ENCODE peak calls at places on chromosomes 5 and 9, in ten cellular contexts. One of them, this sample, is unnamed.
A peak's percentile ranks its signal among the peaks of the same experiment; 100 is the strongest.

GRCh38 chr9:77455312-77455927 is 192.7 kb downstream of the GNA14 start:
- DNase-seq in iPS DF 19.7: no peak
- DNase-seq in astrocyte of the cerebellum: no peak
- DNase-seq in sigmoid colon: no peak
- DNase-seq in cerebellar cortex: peak; percentile 13
- DNase-seq in nephron progenitor cell: no peak
- DNase-seq in stimulated activated CD8-positive, alpha-beta memory T cell treated with anti-CD3 and anti-CD28 coated beads, Interleukin-15, amount 100 ng/mL, for 1 hour: peak; percentile 10
- DNase-seq in SK-N-SH: no peak
- DNase-seq in hepatic stellate cell: no peak
- DNase-seq in memory B cell: no peak
- DNase-seq in this sample: no peak

GRCh38 chr5:131460867-131461572 is 174.0 kb downstream of the RAPGEF6 start:
- DNase-seq in iPS DF 19.7: no peak
- DNase-seq in astrocyte of the cerebellum: no peak
- DNase-seq in sigmoid colon: no peak
- DNase-seq in cerebellar cortex: peak; percentile 31
- DNase-seq in nephron progenitor cell: no peak
- DNase-seq in stimulated activated CD8-positive, alpha-beta memory T cell treated with anti-CD3 and anti-CD28 coated beads, Interleukin-15, amount 100 ng/mL, for 1 hour: no peak
- DNase-seq in SK-N-SH: peak; percentile 15
- DNase-seq in hepatic stellate cell: no peak
- DNase-seq in memory B cell: no peak
- DNase-seq in this sample: no peak

GRCh38 chr5:164048527-164048926 is 543.1 kb downstream of the MAT2B start:
- DNase-seq in iPS DF 19.7: no peak
- DNase-seq in astrocyte of the cerebellum: peak; percentile 15
- DNase-seq in sigmoid colon: no peak
- DNase-seq in cerebellar cortex: no peak
- DNase-seq in nephron progenitor cell: no peak
- DNase-seq in stimulated activated CD8-positive, alpha-beta memory T cell treated with anti-CD3 and anti-CD28 coated beads, Interleukin-15, amount 100 ng/mL, for 1 hour: no peak
- DNase-seq in SK-N-SH: peak; percentile 3
- DNase-seq in hepatic stellate cell: no peak
- DNase-seq in memory B cell: no peak
- DNase-seq in this sample: no peak

GRCh38 chr9:116715751-116716150 is 28.6 kb downstream of the TRIM32 start:
- DNase-seq in iPS DF 19.7: no peak
- DNase-seq in astrocyte of the cerebellum: no peak
- DNase-seq in sigmoid colon: no peak
- DNase-seq in cerebellar cortex: no peak
- DNase-seq in nephron progenitor cell: no peak
- DNase-seq in stimulated activated CD8-positive, alpha-beta memory T cell treated with anti-CD3 and anti-CD28 coated beads, Interleukin-15, amount 100 ng/mL, for 1 hour: no peak
- DNase-seq in SK-N-SH: no peak
- DNase-seq in hepatic stellate cell: no peak
- DNase-seq in memory B cell: no peak
- DNase-seq in this sample: no peak

GRCh38 chr5:54956922-54957321 is 28.5 kb downstream of the ESM1 start:
- DNase-seq in iPS DF 19.7: no peak
- DNase-seq in astrocyte of the cerebellum: no peak
- DNase-seq in sigmoid colon: no peak
- DNase-seq in cerebellar cortex: no peak
- DNase-seq in nephron progenitor cell: no peak
- DNase-seq in stimulated activated CD8-positive, alpha-beta memory T cell treated with anti-CD3 and anti-CD28 coated beads, Interleukin-15, amount 100 ng/mL, for 1 hour: no peak
- DNase-seq in SK-N-SH: no peak
- DNase-seq in hepatic stellate cell: no peak
- DNase-seq in memory B cell: no peak
- DNase-seq in this sample: no peak

GRCh38 chr9:19651681-19652080 is 137.2 kb downstream of the SLC24A2 start:
- DNase-seq in iPS DF 19.7: no peak
- DNase-seq in astrocyte of the cerebellum: no peak
- DNase-seq in sigmoid colon: no peak
- DNase-seq in cerebellar cortex: no peak
- DNase-seq in nephron progenitor cell: no peak
- DNase-seq in stimulated activated CD8-positive, alpha-beta memory T cell treated with anti-CD3 and anti-CD28 coated beads, Interleukin-15, amount 100 ng/mL, for 1 hour: no peak
- DNase-seq in SK-N-SH: no peak
- DNase-seq in hepatic stellate cell: no peak
- DNase-seq in memory B cell: no peak
- DNase-seq in this sample: no peak

GRCh38 chr5:1187950-1188334 is 13.5 kb upstream of the SLC6A19 start:
- DNase-seq in iPS DF 19.7: no peak
- DNase-seq in astrocyte of the cerebellum: no peak
- DNase-seq in sigmoid colon: no peak
- DNase-seq in cerebellar cortex: no peak
- DNase-seq in nephron progenitor cell: no peak
- DNase-seq in stimulated activated CD8-positive, alpha-beta memory T cell treated with anti-CD3 and anti-CD28 coated beads, Interleukin-15, amount 100 ng/mL, for 1 hour: no peak
- DNase-seq in SK-N-SH: no peak
- DNase-seq in hepatic stellate cell: no peak
- DNase-seq in memory B cell: no peak
- DNase-seq in this sample: no peak

GRCh38 chr5:68730220-68731010 is 363.4 kb upstream of the SLC30A5 start:
- DNase-seq in iPS DF 19.7: no peak
- DNase-seq in astrocyte of the cerebellum: peak; percentile 84
- DNase-seq in sigmoid colon: no peak
- DNase-seq in cerebellar cortex: peak; percentile 96
- DNase-seq in nephron progenitor cell: no peak
- DNase-seq in stimulated activated CD8-positive, alpha-beta memory T cell treated with anti-CD3 and anti-CD28 coated beads, Interleukin-15, amount 100 ng/mL, for 1 hour: no peak
- DNase-seq in SK-N-SH: peak; percentile 62
- DNase-seq in hepatic stellate cell: peak; percentile 79
- DNase-seq in memory B cell: no peak
- DNase-seq in this sample: no peak

GRCh38 chr5:74434124-74434899 is 206.2 kb downstream of the ENC1 start:
- DNase-seq in iPS DF 19.7: no peak
- DNase-seq in astrocyte of the cerebellum: no peak
- DNase-seq in sigmoid colon: no peak
- DNase-seq in cerebellar cortex: no peak
- DNase-seq in nephron progenitor cell: no peak
- DNase-seq in stimulated activated CD8-positive, alpha-beta memory T cell treated with anti-CD3 and anti-CD28 coated beads, Interleukin-15, amount 100 ng/mL, for 1 hour: no peak
- DNase-seq in SK-N-SH: peak; percentile 23
- DNase-seq in hepatic stellate cell: no peak
- DNase-seq in memory B cell: no peak
- DNase-seq in this sample: no peak

GRCh38 chr5:1417586-1418225 is 27.5 kb downstream of the SLC6A3 start:
- DNase-seq in iPS DF 19.7: no peak
- DNase-seq in astrocyte of the cerebellum: no peak
- DNase-seq in sigmoid colon: peak; percentile 43
- DNase-seq in cerebellar cortex: no peak
- DNase-seq in nephron progenitor cell: no peak
- DNase-seq in stimulated activated CD8-positive, alpha-beta memory T cell treated with anti-CD3 and anti-CD28 coated beads, Interleukin-15, amount 100 ng/mL, for 1 hour: no peak
- DNase-seq in SK-N-SH: no peak
- DNase-seq in hepatic stellate cell: no peak
- DNase-seq in memory B cell: no peak
- DNase-seq in this sample: no peak

GRCh38 chr5:114325552-114325951 is 36.3 kb upstream of the KCNN2 start:
- DNase-seq in iPS DF 19.7: no peak
- DNase-seq in astrocyte of the cerebellum: no peak
- DNase-seq in sigmoid colon: no peak
- DNase-seq in cerebellar cortex: no peak
- DNase-seq in nephron progenitor cell: no peak
- DNase-seq in stimulated activated CD8-positive, alpha-beta memory T cell treated with anti-CD3 and anti-CD28 coated beads, Interleukin-15, amount 100 ng/mL, for 1 hour: no peak
- DNase-seq in SK-N-SH: no peak
- DNase-seq in hepatic stellate cell: no peak
- DNase-seq in memory B cell: no peak
- DNase-seq in this sample: no peak

GRCh38 chr9:130991227-130992058 is 17.5 kb upstream of the LAMC3 start:
- DNase-seq in iPS DF 19.7: no peak
- DNase-seq in astrocyte of the cerebellum: no peak
- DNase-seq in sigmoid colon: no peak
- DNase-seq in cerebellar cortex: no peak
- DNase-seq in nephron progenitor cell: peak; percentile 43
- DNase-seq in stimulated activated CD8-positive, alpha-beta memory T cell treated with anti-CD3 and anti-CD28 coated beads, Interleukin-15, amount 100 ng/mL, for 1 hour: no peak
- DNase-seq in SK-N-SH: no peak
- DNase-seq in hepatic stellate cell: no peak
- DNase-seq in memory B cell: no peak
- DNase-seq in this sample: no peak

GRCh38 chr9:128920381-128921058 is at the start of gene PHYHD1:
- DNase-seq in iPS DF 19.7: no peak
- DNase-seq in astrocyte of the cerebellum: no peak
- DNase-seq in sigmoid colon: peak; percentile 84
- DNase-seq in cerebellar cortex: peak; percentile 39
- DNase-seq in nephron progenitor cell: no peak
- DNase-seq in stimulated activated CD8-positive, alpha-beta memory T cell treated with anti-CD3 and anti-CD28 coated beads, Interleukin-15, amount 100 ng/mL, for 1 hour: no peak
- DNase-seq in SK-N-SH: no peak
- DNase-seq in hepatic stellate cell: peak; percentile 47
- DNase-seq in memory B cell: no peak
- DNase-seq in this sample: no peak

GRCh38 chr5:102975040-102975439 is 144.9 kb downstream of the GIN1 start:
- DNase-seq in iPS DF 19.7: no peak
- DNase-seq in astrocyte of the cerebellum: no peak
- DNase-seq in sigmoid colon: no peak
- DNase-seq in cerebellar cortex: no peak
- DNase-seq in nephron progenitor cell: no peak
- DNase-seq in stimulated activated CD8-positive, alpha-beta memory T cell treated with anti-CD3 and anti-CD28 coated beads, Interleukin-15, amount 100 ng/mL, for 1 hour: no peak
- DNase-seq in SK-N-SH: no peak
- DNase-seq in hepatic stellate cell: no peak
- DNase-seq in memory B cell: no peak
- DNase-seq in this sample: no peak

GRCh38 chr5:159022178-159022556 is 77.5 kb downstream of the EBF1 start:
- DNase-seq in iPS DF 19.7: no peak
- DNase-seq in astrocyte of the cerebellum: no peak
- DNase-seq in sigmoid colon: peak; percentile 75
- DNase-seq in cerebellar cortex: peak; percentile 59
- DNase-seq in nephron progenitor cell: peak; percentile 69
- DNase-seq in stimulated activated CD8-positive, alpha-beta memory T cell treated with anti-CD3 and anti-CD28 coated beads, Interleukin-15, amount 100 ng/mL, for 1 hour: no peak
- DNase-seq in SK-N-SH: peak; percentile 70
- DNase-seq in hepatic stellate cell: peak; percentile 55
- DNase-seq in memory B cell: no peak
- DNase-seq in this sample: no peak

GRCh38 chr5:67983251-67983941 is 232.2 kb upstream of the PIK3R1 start:
- DNase-seq in iPS DF 19.7: no peak
- DNase-seq in astrocyte of the cerebellum: peak; percentile 75
- DNase-seq in sigmoid colon: no peak
- DNase-seq in cerebellar cortex: no peak
- DNase-seq in nephron progenitor cell: no peak
- DNase-seq in stimulated activated CD8-positive, alpha-beta memory T cell treated with anti-CD3 and anti-CD28 coated beads, Interleukin-15, amount 100 ng/mL, for 1 hour: no peak
- DNase-seq in SK-N-SH: no peak
- DNase-seq in hepatic stellate cell: no peak
- DNase-seq in memory B cell: no peak
- DNase-seq in this sample: no peak

GRCh38 chr5:93278876-93279275 is 302.1 kb downstream of the NR2F1-AS1 start:
- DNase-seq in iPS DF 19.7: no peak
- DNase-seq in astrocyte of the cerebellum: no peak
- DNase-seq in sigmoid colon: no peak
- DNase-seq in cerebellar cortex: no peak
- DNase-seq in nephron progenitor cell: no peak
- DNase-seq in stimulated activated CD8-positive, alpha-beta memory T cell treated with anti-CD3 and anti-CD28 coated beads, Interleukin-15, amount 100 ng/mL, for 1 hour: no peak
- DNase-seq in SK-N-SH: no peak
- DNase-seq in hepatic stellate cell: no peak
- DNase-seq in memory B cell: no peak
- DNase-seq in this sample: no peak

GRCh38 chr9:129334744-129335080 is 156.7 kb upstream of the IER5L start:
- DNase-seq in iPS DF 19.7: no peak
- DNase-seq in astrocyte of the cerebellum: no peak
- DNase-seq in sigmoid colon: no peak
- DNase-seq in cerebellar cortex: no peak
- DNase-seq in nephron progenitor cell: no peak
- DNase-seq in stimulated activated CD8-positive, alpha-beta memory T cell treated with anti-CD3 and anti-CD28 coated beads, Interleukin-15, amount 100 ng/mL, for 1 hour: no peak
- DNase-seq in SK-N-SH: no peak
- DNase-seq in hepatic stellate cell: no peak
- DNase-seq in memory B cell: no peak
- DNase-seq in this sample: no peak

GRCh38 chr9:34372598-34373011 is 4.1 kb downstream of the MYORG start:
- DNase-seq in iPS DF 19.7: no peak
- DNase-seq in astrocyte of the cerebellum: no peak
- DNase-seq in sigmoid colon: no peak
- DNase-seq in cerebellar cortex: no peak
- DNase-seq in nephron progenitor cell: no peak
- DNase-seq in stimulated activated CD8-positive, alpha-beta memory T cell treated with anti-CD3 and anti-CD28 coated beads, Interleukin-15, amount 100 ng/mL, for 1 hour: no peak
- DNase-seq in SK-N-SH: no peak
- DNase-seq in hepatic stellate cell: no peak
- DNase-seq in memory B cell: no peak
- DNase-seq in this sample: no peak

GRCh38 chr5:93600409-93601052 is 17.5 kb downstream of the NR2F1 start:
- DNase-seq in iPS DF 19.7: no peak
- DNase-seq in astrocyte of the cerebellum: no peak
- DNase-seq in sigmoid colon: no peak
- DNase-seq in cerebellar cortex: peak; percentile 82
- DNase-seq in nephron progenitor cell: no peak
- DNase-seq in stimulated activated CD8-positive, alpha-beta memory T cell treated with anti-CD3 and anti-CD28 coated beads, Interleukin-15, amount 100 ng/mL, for 1 hour: no peak
- DNase-seq in SK-N-SH: no peak
- DNase-seq in hepatic stellate cell: no peak
- DNase-seq in memory B cell: no peak
- DNase-seq in this sample: no peak

GRCh38 chr9:109886617-109887016 is 106.6 kb downstream of the PALM2AKAP2 start:
- DNase-seq in iPS DF 19.7: no peak
- DNase-seq in astrocyte of the cerebellum: no peak
- DNase-seq in sigmoid colon: no peak
- DNase-seq in cerebellar cortex: no peak
- DNase-seq in nephron progenitor cell: no peak
- DNase-seq in stimulated activated CD8-positive, alpha-beta memory T cell treated with anti-CD3 and anti-CD28 coated beads, Interleukin-15, amount 100 ng/mL, for 1 hour: no peak
- DNase-seq in SK-N-SH: no peak
- DNase-seq in hepatic stellate cell: no peak
- DNase-seq in memory B cell: no peak
- DNase-seq in this sample: no peak

GRCh38 chr9:130786526-130786925 is 48.5 kb upstream of the ABL1 start:
- DNase-seq in iPS DF 19.7: no peak
- DNase-seq in astrocyte of the cerebellum: no peak
- DNase-seq in sigmoid colon: no peak
- DNase-seq in cerebellar cortex: no peak
- DNase-seq in nephron progenitor cell: no peak
- DNase-seq in stimulated activated CD8-positive, alpha-beta memory T cell treated with anti-CD3 and anti-CD28 coated beads, Interleukin-15, amount 100 ng/mL, for 1 hour: no peak
- DNase-seq in SK-N-SH: no peak
- DNase-seq in hepatic stellate cell: no peak
- DNase-seq in memory B cell: no peak
- DNase-seq in this sample: no peak

GRCh38 chr9:129069128-129069824 is 11.6 kb upstream of the DOLPP1 start:
- DNase-seq in iPS DF 19.7: no peak
- DNase-seq in astrocyte of the cerebellum: no peak
- DNase-seq in sigmoid colon: peak; percentile 73
- DNase-seq in cerebellar cortex: no peak
- DNase-seq in nephron progenitor cell: no peak
- DNase-seq in stimulated activated CD8-positive, alpha-beta memory T cell treated with anti-CD3 and anti-CD28 coated beads, Interleukin-15, amount 100 ng/mL, for 1 hour: peak; percentile 34
- DNase-seq in SK-N-SH: peak; percentile 72
- DNase-seq in hepatic stellate cell: no peak
- DNase-seq in memory B cell: peak; percentile 70
- DNase-seq in this sample: peak; percentile 98

GRCh38 chr9:83509372-83509771 is 28.8 kb downstream of the FRMD3 start:
- DNase-seq in iPS DF 19.7: no peak
- DNase-seq in astrocyte of the cerebellum: peak; percentile 68
- DNase-seq in sigmoid colon: no peak
- DNase-seq in cerebellar cortex: no peak
- DNase-seq in nephron progenitor cell: no peak
- DNase-seq in stimulated activated CD8-positive, alpha-beta memory T cell treated with anti-CD3 and anti-CD28 coated beads, Interleukin-15, amount 100 ng/mL, for 1 hour: no peak
- DNase-seq in SK-N-SH: no peak
- DNase-seq in hepatic stellate cell: peak; percentile 44
- DNase-seq in memory B cell: no peak
- DNase-seq in this sample: no peak

GRCh38 chr5:75438722-75439121 is 72.7 kb downstream of the CERT1 start:
- DNase-seq in iPS DF 19.7: no peak
- DNase-seq in astrocyte of the cerebellum: no peak
- DNase-seq in sigmoid colon: no peak
- DNase-seq in cerebellar cortex: no peak
- DNase-seq in nephron progenitor cell: no peak
- DNase-seq in stimulated activated CD8-positive, alpha-beta memory T cell treated with anti-CD3 and anti-CD28 coated beads, Interleukin-15, amount 100 ng/mL, for 1 hour: no peak
- DNase-seq in SK-N-SH: no peak
- DNase-seq in hepatic stellate cell: no peak
- DNase-seq in memory B cell: no peak
- DNase-seq in this sample: no peak

GRCh38 chr5:169757016-169757415 is 119.9 kb downstream of the DOCK2 start:
- DNase-seq in iPS DF 19.7: no peak
- DNase-seq in astrocyte of the cerebellum: no peak
- DNase-seq in sigmoid colon: no peak
- DNase-seq in cerebellar cortex: no peak
- DNase-seq in nephron progenitor cell: no peak
- DNase-seq in stimulated activated CD8-positive, alpha-beta memory T cell treated with anti-CD3 and anti-CD28 coated beads, Interleukin-15, amount 100 ng/mL, for 1 hour: no peak
- DNase-seq in SK-N-SH: no peak
- DNase-seq in hepatic stellate cell: peak; percentile 23
- DNase-seq in memory B cell: no peak
- DNase-seq in this sample: no peak

GRCh38 chr5:117731445-117731844 is 1156.8 kb upstream of the SEMA6A start:
- DNase-seq in iPS DF 19.7: no peak
- DNase-seq in astrocyte of the cerebellum: peak; percentile 12
- DNase-seq in sigmoid colon: no peak
- DNase-seq in cerebellar cortex: peak; percentile 31
- DNase-seq in nephron progenitor cell: no peak
- DNase-seq in stimulated activated CD8-positive, alpha-beta memory T cell treated with anti-CD3 and anti-CD28 coated beads, Interleukin-15, amount 100 ng/mL, for 1 hour: no peak
- DNase-seq in SK-N-SH: no peak
- DNase-seq in hepatic stellate cell: no peak
- DNase-seq in memory B cell: no peak
- DNase-seq in this sample: no peak

GRCh38 chr9:123954921-123955320 is 25.0 kb upstream of the DENND1A start:
- DNase-seq in iPS DF 19.7: no peak
- DNase-seq in astrocyte of the cerebellum: no peak
- DNase-seq in sigmoid colon: no peak
- DNase-seq in cerebellar cortex: no peak
- DNase-seq in nephron progenitor cell: no peak
- DNase-seq in stimulated activated CD8-positive, alpha-beta memory T cell treated with anti-CD3 and anti-CD28 coated beads, Interleukin-15, amount 100 ng/mL, for 1 hour: no peak
- DNase-seq in SK-N-SH: no peak
- DNase-seq in hepatic stellate cell: peak; percentile 19
- DNase-seq in memory B cell: no peak
- DNase-seq in this sample: no peak